ENCODE peak calls at places on chromosomes 2 and 18, in ten cellular contexts. N is activated T-cell treated with anti-CD3 and anti-CD28 coated beads, Interleukin-2, amount 50 U/mL, for 48 hours; T is HT-29; W is stimulated activated CD4-positive, alpha-beta T cell treated with anti-CD3 and anti-CD28 coated beads, Interleukin-1b, Interleukin-23, amount 100 ng/mL, for 24 hours; X is GM19239; D is uterus; Q is AG08395; Z is anterior cingulate cortex; B is kidney; F is psoas muscle. H is an unnamed sample.
A peak's percentile ranks its signal among the peaks of the same experiment; 100 is the strongest.

GRCh38 chr2:206915136-206915535 is 24.2 kb upstream of the CPO start:
- DNase-seq in N (no peak), T (no peak), W (no peak), X (no peak), D (no peak), Q (peak; percentile 76), Z (no peak), B (no peak), F (no peak), H (no peak)

GRCh38 chr2:9288233-9288632 is 81.6 kb downstream of the ASAP2 start:
- DNase-seq in N (no peak), T (no peak), W (no peak), X (no peak), D (no peak), Q (peak; percentile 78), Z (no peak), B (no peak), F (no peak), H (no peak)

GRCh38 chr18:46702399-46702798 is 45.4 kb upstream of the LOXHD1 start:
- DNase-seq in N (no peak), T (no peak), W (no peak), X (no peak), D (no peak), Q (no peak), Z (no peak), B (no peak), F (peak; percentile 65), H (no peak)

GRCh38 chr2:7867858-7868257 is 814.0 kb upstream of the ID2 start:
- DNase-seq in N (no peak), T (no peak), W (no peak), X (no peak), D (no peak), Q (no peak), Z (no peak), B (no peak), F (no peak), H (no peak)

GRCh38 chr2:102141915-102142828 is at the start of gene IL1R1:
- DNase-seq in N (peak; percentile 47), T (peak; percentile 60), W (no peak), X (peak; percentile 37), D (peak; percentile 86), Q (peak; percentile 90), Z (no peak), B (peak; percentile 96), F (peak; percentile 91), H (peak; percentile 82)

GRCh38 chr2:127400533-127400896 is 12.7 kb upstream of the MAP3K2 start:
- DNase-seq in N (no peak), T (peak; percentile 64), W (no peak), X (no peak), D (no peak), Q (no peak), Z (no peak), B (no peak), F (no peak), H (peak; percentile 42)

GRCh38 chr18:62555135-62555534 is 32.3 kb downstream of the ZCCHC2 start:
- DNase-seq in N (no peak), T (peak; percentile 32), W (no peak), X (no peak), D (no peak), Q (no peak), Z (no peak), B (no peak), F (no peak), H (no peak)

GRCh38 chr2:174025271-174026121 is 60.3 kb upstream of the SP3 start:
- DNase-seq in N (no peak), T (no peak), W (no peak), X (no peak), D (peak; percentile 85), Q (peak; percentile 67), Z (no peak), B (peak; percentile 94), F (peak; percentile 85), H (peak; percentile 83)

GRCh38 chr2:152694161-152694661 is 23.1 kb downstream of the PRPF40A start:
- DNase-seq in N (peak; percentile 39), T (no peak), W (peak; percentile 7), X (no peak), D (no peak), Q (peak; percentile 30), Z (no peak), B (peak; percentile 27), F (no peak), H (no peak)